ENCODE peak calls at places on chromosomes 5 and 9, in seven cellular contexts. One of them, this sample, is unnamed.

GRCh38 chr9:95124582-95125359 is 192.7 kb downstream of the FANCC start:
- DNase-seq in mammary epithelial cell: no peak
- DNase-seq in WTC11: peak; percentile 35
- DNase-seq in ovary: no peak
- DNase-seq in fibroblast of mammary gland: no peak
- DNase-seq in CD4-positive, alpha-beta T cell: no peak
- DNase-seq in A549: peak; percentile 46
- DNase-seq in this sample: no peak

GRCh38 chr5:13987843-13988464 is 43.5 kb upstream of the DNAH5 start:
- DNase-seq in A549: peak; percentile 74
- DNase-seq in fibroblast of mammary gland: peak; percentile 74
- DNase-seq in CD4-positive, alpha-beta T cell: no peak
- DNase-seq in mammary epithelial cell: peak; percentile 49
- DNase-seq in ovary: peak; percentile 37
- DNase-seq in WTC11: peak; percentile 56
- DNase-seq in this sample: peak; percentile 60

GRCh38 chr9:37555786-37556185 is 20.4 kb downstream of the FBXO10 start:
- DNase-seq in mammary epithelial cell: no peak
- DNase-seq in CD4-positive, alpha-beta T cell: no peak
- DNase-seq in WTC11: no peak
- DNase-seq in fibroblast of mammary gland: peak; percentile 60
- DNase-seq in ovary: no peak
- DNase-seq in A549: no peak
- DNase-seq in this sample: no peak

GRCh38 chr5:81787843-81788242 is 36.9 kb upstream of the SSBP2 start:
- DNase-seq in fibroblast of mammary gland: peak; percentile 87
- DNase-seq in ovary: peak; percentile 74
- DNase-seq in A549: peak; percentile 36
- DNase-seq in CD4-positive, alpha-beta T cell: no peak
- DNase-seq in mammary epithelial cell: peak; percentile 66
- DNase-seq in WTC11: no peak
- DNase-seq in this sample: no peak

GRCh38 chr9:124295097-124295794 is 37.5 kb downstream of the NEK6 start:
- DNase-seq in A549: no peak
- DNase-seq in ovary: no peak
- DNase-seq in CD4-positive, alpha-beta T cell: no peak
- DNase-seq in WTC11: no peak
- DNase-seq in fibroblast of mammary gland: no peak
- DNase-seq in mammary epithelial cell: no peak
- DNase-seq in this sample: peak; percentile 29

GRCh38 chr5:175444060-175444904 is at the start of gene DRD1:
- DNase-seq in mammary epithelial cell: peak; percentile 25
- DNase-seq in A549: peak; percentile 50
- DNase-seq in fibroblast of mammary gland: peak; percentile 15
- DNase-seq in ovary: no peak
- DNase-seq in WTC11: peak; percentile 79
- DNase-seq in CD4-positive, alpha-beta T cell: peak; percentile 50
- DNase-seq in this sample: peak; percentile 83

GRCh38 chr9:4138180-4138579 is 161.7 kb downstream of the GLIS3 start:
- DNase-seq in A549: no peak
- DNase-seq in ovary: no peak
- DNase-seq in mammary epithelial cell: no peak
- DNase-seq in CD4-positive, alpha-beta T cell: no peak
- DNase-seq in WTC11: no peak
- DNase-seq in fibroblast of mammary gland: no peak
- DNase-seq in this sample: no peak

GRCh38 chr5:62627121-62627520 is 48.5 kb downstream of the LRRC70 start:
- DNase-seq in fibroblast of mammary gland: no peak
- DNase-seq in A549: no peak
- DNase-seq in ovary: no peak
- DNase-seq in mammary epithelial cell: no peak
- DNase-seq in CD4-positive, alpha-beta T cell: no peak
- DNase-seq in WTC11: no peak
- DNase-seq in this sample: no peak

GRCh38 chr5:18010053-18010452 is 375.8 kb downstream of the TAF11L14 start:
- DNase-seq in mammary epithelial cell: no peak
- DNase-seq in WTC11: peak; percentile 12
- DNase-seq in fibroblast of mammary gland: no peak
- DNase-seq in A549: peak; percentile 28
- DNase-seq in CD4-positive, alpha-beta T cell: no peak
- DNase-seq in ovary: no peak
- DNase-seq in this sample: no peak

GRCh38 chr9:111036068-111036789 is 2.0 kb downstream of the LPAR1 start:
- DNase-seq in CD4-positive, alpha-beta T cell: no peak
- DNase-seq in mammary epithelial cell: peak; percentile 48
- DNase-seq in WTC11: peak; percentile 76
- DNase-seq in A549: peak; percentile 34
- DNase-seq in ovary: peak; percentile 33
- DNase-seq in fibroblast of mammary gland: peak; percentile 82
- DNase-seq in this sample: peak; percentile 59

GRCh38 chr9:99978221-99978620 is 71.8 kb downstream of the STX17 start:
- DNase-seq in mammary epithelial cell: no peak
- DNase-seq in A549: no peak
- DNase-seq in fibroblast of mammary gland: no peak
- DNase-seq in WTC11: no peak
- DNase-seq in CD4-positive, alpha-beta T cell: no peak
- DNase-seq in ovary: no peak
- DNase-seq in this sample: no peak

GRCh38 chr9:110472111-110472510 is 107.4 kb downstream of the SVEP1 start:
- DNase-seq in fibroblast of mammary gland: no peak
- DNase-seq in CD4-positive, alpha-beta T cell: no peak
- DNase-seq in mammary epithelial cell: no peak
- DNase-seq in A549: no peak
- DNase-seq in ovary: no peak
- DNase-seq in WTC11: no peak
- DNase-seq in this sample: no peak

GRCh38 chr5:332843-333242 is 11.3 kb downstream of the AHRR start:
- DNase-seq in ovary: no peak
- DNase-seq in A549: no peak
- DNase-seq in CD4-positive, alpha-beta T cell: no peak
- DNase-seq in WTC11: no peak
- DNase-seq in mammary epithelial cell: no peak
- DNase-seq in fibroblast of mammary gland: no peak
- DNase-seq in this sample: no peak

GRCh38 chr9:134544388-134545212 is 97.0 kb upstream of the COL5A1 start:
- DNase-seq in A549: no peak
- DNase-seq in WTC11: no peak
- DNase-seq in CD4-positive, alpha-beta T cell: no peak
- DNase-seq in mammary epithelial cell: no peak
- DNase-seq in fibroblast of mammary gland: peak; percentile 63
- DNase-seq in ovary: no peak
- DNase-seq in this sample: no peak

GRCh38 chr9:123217148-123217585 is 51.2 kb downstream of the STRBP start:
- DNase-seq in mammary epithelial cell: no peak
- DNase-seq in fibroblast of mammary gland: peak; percentile 38
- DNase-seq in CD4-positive, alpha-beta T cell: no peak
- DNase-seq in WTC11: no peak
- DNase-seq in A549: no peak
- DNase-seq in ovary: no peak
- DNase-seq in this sample: no peak

GRCh38 chr9:20980713-20981481 is 50.5 kb downstream of the HACD4 start:
- DNase-seq in CD4-positive, alpha-beta T cell: no peak
- DNase-seq in A549: no peak
- DNase-seq in ovary: no peak
- DNase-seq in mammary epithelial cell: no peak
- DNase-seq in WTC11: no peak
- DNase-seq in fibroblast of mammary gland: peak; percentile 88
- DNase-seq in this sample: peak; percentile 6

GRCh38 chr9:123929177-123929869 is 603 bp downstream of the DENND1A start:
- DNase-seq in A549: no peak
- DNase-seq in fibroblast of mammary gland: no peak
- DNase-seq in ovary: peak; percentile 62
- DNase-seq in mammary epithelial cell: no peak
- DNase-seq in CD4-positive, alpha-beta T cell: no peak
- DNase-seq in WTC11: peak; percentile 29
- DNase-seq in this sample: no peak

GRCh38 chr9:19233344-19233743 is 2.9 kb downstream of the DENND4C start:
- DNase-seq in ovary: no peak
- DNase-seq in fibroblast of mammary gland: no peak
- DNase-seq in CD4-positive, alpha-beta T cell: no peak
- DNase-seq in A549: no peak
- DNase-seq in mammary epithelial cell: no peak
- DNase-seq in WTC11: no peak
- DNase-seq in this sample: no peak

GRCh38 chr9:124037790-124038189 is 26.2 kb downstream of the LHX2 start:
- DNase-seq in ovary: no peak
- DNase-seq in CD4-positive, alpha-beta T cell: no peak
- DNase-seq in fibroblast of mammary gland: no peak
- DNase-seq in WTC11: no peak
- DNase-seq in A549: peak; percentile 39
- DNase-seq in mammary epithelial cell: no peak
- DNase-seq in this sample: no peak

GRCh38 chr9:16252631-16253030 is 617.8 kb downstream of the BNC2 start:
- DNase-seq in CD4-positive, alpha-beta T cell: no peak
- DNase-seq in ovary: no peak
- DNase-seq in fibroblast of mammary gland: no peak
- DNase-seq in A549: no peak
- DNase-seq in mammary epithelial cell: no peak
- DNase-seq in WTC11: no peak
- DNase-seq in this sample: no peak

GRCh38 chr5:76862986-76863385 is 13.2 kb downstream of the S100Z start:
- DNase-seq in WTC11: no peak
- DNase-seq in CD4-positive, alpha-beta T cell: no peak
- DNase-seq in ovary: no peak
- DNase-seq in fibroblast of mammary gland: no peak
- DNase-seq in A549: no peak
- DNase-seq in mammary epithelial cell: no peak
- DNase-seq in this sample: no peak

GRCh38 chr9:137606005-137606601 is 617 bp downstream of the ARRDC1 start:
- DNase-seq in WTC11: peak; percentile 43
- DNase-seq in fibroblast of mammary gland: no peak
- DNase-seq in CD4-positive, alpha-beta T cell: no peak
- DNase-seq in A549: no peak
- DNase-seq in ovary: peak; percentile 68
- DNase-seq in mammary epithelial cell: no peak
- DNase-seq in this sample: peak; percentile 57

GRCh38 chr5:163408311-163408923 is 29.0 kb upstream of the CCNG1 start:
- DNase-seq in WTC11: peak; percentile 57
- DNase-seq in fibroblast of mammary gland: peak; percentile 69
- DNase-seq in mammary epithelial cell: peak; percentile 41
- DNase-seq in ovary: peak; percentile 66
- DNase-seq in CD4-positive, alpha-beta T cell: peak; percentile 38
- DNase-seq in A549: peak; percentile 55
- DNase-seq in this sample: peak; percentile 73

GRCh38 chr9:94809778-94810177 is 83.3 kb downstream of the AOPEP start:
- DNase-seq in mammary epithelial cell: no peak
- DNase-seq in CD4-positive, alpha-beta T cell: no peak
- DNase-seq in fibroblast of mammary gland: no peak
- DNase-seq in A549: no peak
- DNase-seq in ovary: no peak
- DNase-seq in WTC11: no peak
- DNase-seq in this sample: no peak

GRCh38 chr5:153490124-153491085 is at the start of gene GRIA1:
- DNase-seq in mammary epithelial cell: no peak
- DNase-seq in WTC11: peak; percentile 43
- DNase-seq in fibroblast of mammary gland: no peak
- DNase-seq in CD4-positive, alpha-beta T cell: no peak
- DNase-seq in ovary: no peak
- DNase-seq in A549: no peak
- DNase-seq in this sample: peak; percentile 49
- TF ChIP-seq CTCF in mammary epithelial cell: no peak
- TF ChIP-seq CTCF in WTC11: no peak
- TF ChIP-seq CTCF in fibroblast of mammary gland: no peak
- TF ChIP-seq CTCF in CD4-positive, alpha-beta T cell: no peak
- TF ChIP-seq CTCF in ovary: no peak
- TF ChIP-seq CTCF in A549: no peak
- TF ChIP-seq CTCF in this sample: no peak

GRCh38 chr5:21391506-21391905 is 1403.5 kb upstream of the CDH18 start:
- DNase-seq in mammary epithelial cell: no peak
- DNase-seq in CD4-positive, alpha-beta T cell: no peak
- DNase-seq in fibroblast of mammary gland: peak; percentile 16
- DNase-seq in ovary: no peak
- DNase-seq in WTC11: no peak
- DNase-seq in A549: no peak
- DNase-seq in this sample: no peak
- TF ChIP-seq CTCF in mammary epithelial cell: peak; percentile 16
- TF ChIP-seq CTCF in CD4-positive, alpha-beta T cell: no peak
- TF ChIP-seq CTCF in fibroblast of mammary gland: no peak
- TF ChIP-seq CTCF in ovary: no peak
- TF ChIP-seq CTCF in WTC11: no peak
- TF ChIP-seq CTCF in A549: no peak
- TF ChIP-seq CTCF in this sample: no peak

DNA sequence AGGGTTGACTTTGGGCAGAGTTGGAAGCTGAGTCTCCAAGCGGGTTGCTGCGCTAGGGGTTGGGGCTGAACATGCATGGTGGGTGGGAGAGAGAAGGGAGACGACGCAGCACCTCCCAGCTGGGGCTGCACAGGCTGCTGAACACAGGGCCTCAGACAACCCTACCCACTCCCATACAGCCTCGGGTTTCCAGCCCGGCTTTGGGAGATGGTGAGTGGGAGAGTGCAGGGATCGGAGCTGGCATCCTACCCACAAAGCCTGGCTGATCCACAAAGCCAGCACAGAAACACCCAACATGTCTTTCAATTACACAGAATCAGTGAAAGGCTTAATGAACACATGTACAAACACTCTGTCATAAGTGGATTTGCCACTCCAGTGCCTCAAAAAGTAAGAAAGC is 64.8 kb downstream of the NSG2 start:
- DNase-seq in fibroblast of mammary gland: no peak
- DNase-seq in CD4-positive, alpha-beta T cell: no peak
- DNase-seq in WTC11: no peak
- DNase-seq in ovary: no peak
- DNase-seq in A549: no peak
- DNase-seq in mammary epithelial cell: no peak
- DNase-seq in this sample: no peak
- TF ChIP-seq CTCF in fibroblast of mammary gland: no peak
- TF ChIP-seq CTCF in CD4-positive, alpha-beta T cell: no peak
- TF ChIP-seq CTCF in WTC11: no peak
- TF ChIP-seq CTCF in ovary: no peak
- TF ChIP-seq CTCF in A549: no peak
- TF ChIP-seq CTCF in mammary epithelial cell: no peak
- TF ChIP-seq CTCF in this sample: no peak

GRCh38 chr5:72427016-72427415 is 80.2 kb downstream of the ZNF366 start:
- DNase-seq in mammary epithelial cell: no peak
- DNase-seq in CD4-positive, alpha-beta T cell: no peak
- DNase-seq in fibroblast of mammary gland: no peak
- DNase-seq in ovary: no peak
- DNase-seq in A549: no peak
- DNase-seq in WTC11: no peak
- DNase-seq in this sample: no peak

GRCh38 chr5:72427488-72428437 is 79.4 kb downstream of the ZNF366 start:
- DNase-seq in fibroblast of mammary gland: peak; percentile 50
- DNase-seq in CD4-positive, alpha-beta T cell: no peak
- DNase-seq in ovary: no peak
- DNase-seq in WTC11: no peak
- DNase-seq in mammary epithelial cell: peak; percentile 20
- DNase-seq in A549: no peak
- DNase-seq in this sample: peak; percentile 15

GRCh38 chr5:72428664-72429063 is 78.5 kb downstream of the ZNF366 start:
- DNase-seq in ovary: no peak
- DNase-seq in mammary epithelial cell: no peak
- DNase-seq in fibroblast of mammary gland: no peak
- DNase-seq in WTC11: no peak
- DNase-seq in CD4-positive, alpha-beta T cell: no peak
- DNase-seq in A549: no peak
- DNase-seq in this sample: no peak

DNA sequence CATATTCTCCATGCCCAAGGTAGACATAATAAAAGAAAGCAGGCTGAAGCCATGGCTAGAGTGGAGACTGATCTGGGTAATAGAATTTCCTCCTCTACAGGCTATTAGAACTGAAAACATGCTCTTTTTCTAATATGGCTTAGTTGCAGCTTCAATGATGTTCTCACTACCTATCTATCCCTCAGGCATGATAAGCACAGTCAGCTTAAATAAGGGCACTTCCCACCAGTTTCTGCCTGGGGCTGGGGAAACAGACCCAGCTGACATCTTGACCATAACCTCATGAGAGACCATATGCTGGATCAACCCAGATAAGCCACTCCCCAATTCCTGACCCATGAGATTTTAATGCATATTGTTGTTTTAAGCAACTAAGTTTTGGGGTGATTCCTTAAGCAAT is 81.2 kb downstream of the ZNF366 start:
- DNase-seq in CD4-positive, alpha-beta T cell: no peak
- DNase-seq in ovary: no peak
- DNase-seq in WTC11: no peak
- DNase-seq in A549: no peak
- DNase-seq in fibroblast of mammary gland: no peak
- DNase-seq in mammary epithelial cell: no peak
- DNase-seq in this sample: no peak
- TF ChIP-seq CTCF in CD4-positive, alpha-beta T cell: no peak
- TF ChIP-seq CTCF in ovary: no peak
- TF ChIP-seq CTCF in WTC11: no peak
- TF ChIP-seq CTCF in A549: no peak
- TF ChIP-seq CTCF in fibroblast of mammary gland: no peak
- TF ChIP-seq CTCF in mammary epithelial cell: no peak
- TF ChIP-seq CTCF in this sample: no peak

This sample was measured in nephron progenitor cell.